ENCODE peak calls at places on chromosomes 2 and 18, in four cellular contexts. F is HepG2, J is K562, M is Panc1. I is an unnamed sample.

GRCh38 chr2:234579231-234579962 is 82.5 kb upstream of the ARL4C start:
- DNase-seq in F (no peak), M (no peak), J (no peak), I (no peak)

GRCh38 chr2:12718662-12719399 is 2.1 kb downstream of the TRIB2 start:
- DNase-seq in F (no peak), J (peak), M (no peak), I (no peak)

GRCh38 chr2:229130522-229130921 is 140.6 kb downstream of the PID1 start:
- DNase-seq in F (no peak), J (no peak), M (no peak), I (no peak)

GRCh38 chr2:7063789-7064188 is 146.6 kb downstream of the RNF144A start:
- DNase-seq in F (no peak), M (no peak), J (no peak), I (no peak)

GRCh38 chr2:29663266-29663665 is 258.1 kb downstream of the ALK start:
- DNase-seq in F (no peak), J (no peak), M (peak), I (no peak)

GRCh38 chr2:201378496-201379397 is 21.6 kb upstream of the FLACC1 start:
- DNase-seq in F (no peak), J (no peak), M (no peak), I (no peak)

GRCh38 chr2:172436889-172437288 is 9.5 kb downstream of the ITGA6 start:
- DNase-seq in M (no peak), J (no peak), F (no peak), I (no peak)

GRCh38 chr18:48528861-48529260 is 10.0 kb upstream of the CTIF start:
- DNase-seq in F (no peak), J (no peak), M (no peak), I (no peak)

GRCh38 chr2:11871421-11871820 is 125.0 kb downstream of the LPIN1 start:
- DNase-seq in F (no peak), J (no peak), M (no peak), I (no peak)

GRCh38 chr2:15965564-15966019 is 25.2 kb downstream of the MYCN start:
- DNase-seq in M (no peak), J (no peak), F (no peak), I (no peak)

GRCh38 chr18:45935591-45936335 is 31.4 kb downstream of the EPG5 start:
- DNase-seq in J (no peak), F (peak), M (no peak), I (no peak)

GRCh38 chr18:62182220-62182619 is 4.6 kb downstream of the PIGN start:
- DNase-seq in F (no peak), M (no peak), J (no peak), I (no peak)

GRCh38 chr2:236177967-236178909 is 10.1 kb upstream of the GBX2 start:
- DNase-seq in M (peak), J (peak), F (peak), I (peak)

GRCh38 chr2:173086518-173087213 is 11.0 kb downstream of the MAP3K20 start:
- DNase-seq in J (no peak), F (no peak), M (no peak), I (no peak)

GRCh38 chr2:241900251-241901017 is 30.9 kb downstream of the RTP5 start:
- DNase-seq in J (no peak), M (no peak), F (no peak), I (no peak)

GRCh38 chr2:233413046-233413445 is 58.8 kb downstream of the DGKD start:
- DNase-seq in M (no peak), F (no peak), J (no peak), I (no peak)

GRCh38 chr2:46999084-46999483 is 83.5 kb upstream of the MCFD2 start:
- DNase-seq in J (no peak), F (no peak), M (no peak), I (no peak)

DNA sequence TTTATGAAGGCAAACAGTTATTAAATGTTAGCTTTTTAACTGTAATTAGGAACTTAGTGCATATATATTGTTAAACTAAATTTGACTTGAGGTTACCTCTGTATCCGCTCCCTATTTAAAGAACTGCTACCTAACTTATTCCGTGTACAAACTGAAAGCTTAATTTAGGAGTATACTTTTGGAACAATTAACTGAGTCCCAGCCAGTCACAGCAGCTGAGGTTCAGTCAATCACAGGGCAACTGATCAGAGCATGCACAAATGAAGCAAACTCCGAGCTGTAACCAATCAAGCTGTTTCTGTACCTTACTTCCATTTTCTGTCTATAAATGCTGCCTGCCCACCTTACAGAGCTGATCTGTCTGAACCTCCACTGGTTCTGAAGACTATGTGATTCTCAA is 61.2 kb downstream of the RAB3GAP1 start:
- DNase-seq in J (no peak), M (no peak), F (no peak), I (no peak)
- TF ChIP-seq TCF7L2 in J (no peak), M (no peak), F (no peak), I (no peak)

DNA sequence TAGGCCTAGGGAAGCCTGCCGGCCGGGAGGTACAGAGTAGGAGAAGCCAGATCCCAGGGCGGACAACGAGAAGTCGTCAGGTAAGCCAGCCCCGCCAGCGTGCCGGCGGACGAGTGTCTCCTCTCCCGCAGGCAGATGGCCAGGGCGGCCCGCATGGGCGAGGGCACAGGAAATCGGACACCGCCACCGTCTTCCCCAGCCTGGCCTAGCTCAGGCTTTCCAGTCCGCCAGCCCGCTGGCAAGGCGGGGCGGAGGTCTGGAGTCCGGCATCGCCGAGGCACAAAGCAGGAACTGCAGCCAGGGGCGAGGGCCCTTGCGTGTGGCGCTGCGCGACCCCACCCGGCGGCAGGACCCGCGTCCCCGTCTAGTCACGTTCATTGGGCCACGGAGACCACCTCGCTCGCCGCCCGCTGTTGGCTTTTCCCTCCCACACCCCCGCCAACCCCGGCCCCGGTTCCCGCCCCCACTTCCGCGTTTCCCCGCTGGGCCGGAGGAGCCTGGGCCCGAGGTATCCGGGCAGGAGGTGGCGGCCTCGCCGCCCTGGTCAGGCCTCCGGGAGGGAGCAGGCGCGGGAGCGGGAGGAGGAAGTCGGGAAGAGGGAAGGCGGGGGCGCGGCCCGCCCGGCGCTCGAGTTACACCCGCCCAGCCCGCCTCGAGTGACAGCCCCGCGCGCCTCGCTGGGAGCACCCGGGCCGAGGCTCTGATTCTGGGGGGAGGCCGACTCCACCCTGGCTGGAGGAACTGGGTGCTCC is at the start of gene GPD2:
- DNase-seq in J (peak), F (no peak), M (no peak), I (peak)
- TF ChIP-seq TCF7L2 in J (no peak), F (no peak), M (no peak), I (peak)

GRCh38 chr2:69221512-69221911 is 165.5 kb downstream of the GFPT1 start:
- DNase-seq in F (no peak), M (no peak), J (no peak), I (no peak)
- TF ChIP-seq TCF7L2 in F (no peak), M (no peak), J (no peak), I (no peak)

GRCh38 chr2:86703704-86704370 is 16.3 kb upstream of the RMND5A start:
- DNase-seq in F (no peak), M (peak), J (no peak), I (peak)
- TF ChIP-seq TCF7L2 in F (no peak), M (no peak), J (no peak), I (peak)

DNA sequence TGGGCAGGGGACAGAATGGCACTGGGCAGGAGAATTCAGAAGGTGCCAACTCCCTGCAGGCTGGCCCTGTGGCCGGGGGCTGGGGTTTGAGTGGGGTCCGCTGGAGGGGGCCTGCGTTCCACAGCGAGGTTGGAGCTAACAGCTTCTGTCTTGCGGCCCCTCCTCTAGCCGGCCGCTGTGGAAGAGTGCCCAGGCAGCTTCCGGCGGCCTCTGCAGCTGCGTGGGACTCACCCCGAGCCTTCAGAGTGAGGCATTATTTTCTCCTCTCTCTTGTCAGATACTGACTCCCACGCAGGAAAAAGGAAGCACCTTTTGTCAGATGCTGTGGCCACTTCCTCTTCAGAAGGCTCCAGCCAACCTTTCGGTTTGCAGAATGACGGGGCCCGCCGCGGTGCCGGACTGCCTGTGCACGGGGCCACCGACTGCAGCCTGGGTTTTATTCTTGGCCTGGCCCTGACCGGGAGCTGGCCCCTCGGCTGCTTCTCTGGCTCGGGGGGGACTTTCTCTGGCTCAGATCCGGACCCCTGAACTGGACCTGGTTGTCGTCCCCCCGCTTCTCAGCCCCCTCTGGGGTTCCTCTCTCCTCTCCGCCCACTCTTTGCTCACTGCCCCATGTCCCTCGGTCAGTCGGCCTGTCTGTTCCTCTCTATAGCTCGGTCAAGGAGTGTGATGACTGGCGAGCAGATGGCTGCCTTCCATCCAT is 40.1 kb downstream of the ARHGAP25 start:
- DNase-seq in F (no peak), J (peak), M (no peak), I (no peak)
- TF ChIP-seq TCF7L2 in F (no peak), J (no peak), M (no peak), I (no peak)

GRCh38 chr2:71548589-71549485 is 95.5 kb downstream of the DYSF start:
- DNase-seq in J (peak), F (peak), M (peak), I (peak)
- TF ChIP-seq TCF7L2 in J (no peak), F (no peak), M (no peak), I (no peak)